ENCODE peak calls at places on chromosomes 1 and 21, in eight cellular contexts. J is NCI-H345; X is AG09319; P is vagina; D is WTC11; C is stimulated activated CD4-positive, alpha-beta T cell treated with anti-CD3 and anti-CD28 coated beads, Interleukin-1b, Interleukin-23, amount 100 ng/mL, for 1 hour; O is GM20000; B is colonic mucosa. T is an unnamed sample.

GRCh38 chr1:41435570-41436178 is 48.8 kb downstream of the EDN2 start:
- DNase-seq in J (no peak), X (no peak), P (no peak), D (peak; percentile 59), C (no peak), O (no peak), B (no peak), T (no peak)

GRCh38 chr21:15036189-15036588 is 28.6 kb downstream of the NRIP1 start:
- DNase-seq in J (no peak), X (no peak), P (no peak), D (no peak), C (no peak), O (no peak), B (no peak), T (no peak)

GRCh38 chr1:202122639-202123335 is at the start of gene GPR37L1:
- DNase-seq in J (no peak), X (no peak), P (no peak), D (peak; percentile 83), C (no peak), O (no peak), B (no peak), T (peak; percentile 78)

GRCh38 chr1:22275211-22275610 is 132.3 kb upstream of the WNT4 start:
- DNase-seq in J (no peak), X (no peak), P (no peak), D (no peak), C (no peak), O (no peak), B (no peak), T (no peak)

GRCh38 chr1:239884776-239885175 is 206.9 kb upstream of the FMN2 start:
- DNase-seq in J (no peak), X (no peak), P (peak; percentile 69), D (no peak), C (no peak), O (no peak), B (no peak), T (no peak)

GRCh38 chr1:186188004-186188539 is 187.0 kb downstream of the TPR start:
- DNase-seq in J (no peak), X (no peak), P (no peak), D (no peak), C (no peak), O (no peak), B (no peak), T (no peak)

GRCh38 chr1:33876970-33877680 is 13.2 kb downstream of the HMGB4 start:
- DNase-seq in J (no peak), X (peak; percentile 84), P (no peak), D (no peak), C (no peak), O (no peak), B (no peak), T (peak; percentile 65)

GRCh38 chr1:85264150-85264549 is 4.7 kb upstream of the C1orf52 start:
- DNase-seq in J (no peak), X (no peak), P (no peak), D (no peak), C (no peak), O (no peak), B (no peak), T (no peak)

GRCh38 chr1:218439541-218440295 is 94.6 kb downstream of the TGFB2 start:
- DNase-seq in J (no peak), X (no peak), P (no peak), D (peak; percentile 18), C (no peak), O (no peak), B (no peak), T (no peak)

T was measured in posterior cingulate gyrus.